ENCODE peak calls at places on chromosomes 7 and 10, in eight cellular contexts. D is testis; L is activated CD8-positive, alpha-beta memory T cell treated with anti-CD3 and anti-CD28 coated beads, Interleukin-2, amount 50 U/mL, for 4 hours; A is endodermal cell; G is NCI-H1092 treated with DMSO at 0.1 percent for 48 hours; Q is midbrain; K is amniotic epithelial cell; B is HepG2. F is an unnamed sample.

GRCh38 chr10:109239371-109239770 is 683.9 kb downstream of the XPNPEP1 start:
- DNase-seq in G (no peak), K (no peak), Q (no peak), D (no peak), B (no peak), L (no peak), A (no peak), F (no peak)

GRCh38 chr7:13028036-13028730 is 340.8 kb downstream of the ARL4A start:
- DNase-seq in B (no peak), G (no peak), Q (no peak), A (no peak), K (no peak), D (no peak), L (no peak), F (no peak)

GRCh38 chr7:28176645-28177044 is 4.0 kb downstream of the JAZF1 start:
- DNase-seq in D (no peak), L (no peak), A (no peak), B (no peak), G (no peak), K (no peak), Q (no peak), F (no peak)

GRCh38 chr7:156897673-156898072 is 4.7 kb upstream of the LMBR1 start:
- DNase-seq in G (no peak), D (no peak), L (no peak), Q (no peak), B (no peak), K (peak; percentile 68), A (no peak), F (no peak)

GRCh38 chr10:79192677-79193003 is 123.9 kb downstream of the ZMIZ1 start:
- DNase-seq in L (no peak), Q (no peak), B (no peak), G (no peak), A (no peak), D (no peak), K (no peak), F (no peak)

GRCh38 chr10:110357252-110357780 is 52.6 kb upstream of the SMNDC1 start:
- DNase-seq in A (no peak), G (no peak), D (no peak), B (peak; percentile 30), Q (no peak), K (peak; percentile 98), L (peak; percentile 60), F (no peak)

GRCh38 chr7:111089822-111090426 is 1.0 kb upstream of the LRRN3 start:
- DNase-seq in L (no peak), Q (peak; percentile 20), G (peak; percentile 81), K (peak; percentile 47), A (no peak), B (peak; percentile 40), D (no peak), F (no peak)

GRCh38 chr7:83159731-83160130 is 3.0 kb downstream of the PCLO start:
- DNase-seq in A (no peak), Q (no peak), B (no peak), L (no peak), G (no peak), D (no peak), K (no peak), F (no peak)

GRCh38 chr10:125225051-125225450 is 64.7 kb upstream of the CTBP2 start:
- DNase-seq in D (no peak), Q (no peak), G (no peak), A (peak; percentile 36), B (no peak), L (no peak), K (no peak), F (no peak)

GRCh38 chr10:92691591-92692084 is 1.9 kb downstream of the HHEX start:
- DNase-seq in L (no peak), B (no peak), D (peak; percentile 20), Q (peak; percentile 8), G (no peak), K (no peak), A (peak; percentile 78), F (peak; percentile 61)

GRCh38 chr10:112471878-112472487 is 25.0 kb downstream of the VTI1A start:
- DNase-seq in K (peak; percentile 61), Q (peak; percentile 22), G (peak; percentile 26), D (no peak), L (no peak), B (peak; percentile 52), A (peak; percentile 65), F (no peak)

GRCh38 chr7:4861673-4862072 is at the start of gene PAPOLB:
- DNase-seq in L (peak; percentile 32), G (no peak), A (no peak), K (no peak), B (no peak), Q (no peak), D (peak; percentile 69), F (no peak)

GRCh38 chr10:88794731-88795130 is 7.8 kb upstream of the LIPM start:
- DNase-seq in K (no peak), L (no peak), Q (no peak), A (no peak), G (no peak), D (no peak), B (no peak), F (no peak)

GRCh38 chr7:36299882-36300341 is 89.8 kb upstream of the ANLN start:
- DNase-seq in B (no peak), G (no peak), K (no peak), L (no peak), A (peak; percentile 79), Q (no peak), D (no peak), F (no peak)